ENCODE peak calls at places on chromosomes 2 and 18, in seven cellular contexts. G is dermis blood vessel endothelial cell; O is neuronal stem cell; E is body of pancreas; S is IMR-90; T is psoas muscle; Y is activated T-cell treated with anti-CD3 and anti-CD28 coated beads, Interleukin-2, amount 50 U/mL, for 4 hours. K is an unnamed sample.

GRCh38 chr2:54722641-54723299 is 692 bp upstream of the EML6 start:
- DNase-seq in O (no peak), T (no peak), Y (no peak), S (peak; percentile 70), E (no peak), G (no peak), K (no peak)

GRCh38 chr2:173187911-173188788 is 112.5 kb downstream of the MAP3K20 start:
- DNase-seq in S (peak; percentile 82), O (no peak), E (no peak), T (no peak), Y (no peak), G (no peak), K (peak; percentile 35)

GRCh38 chr2:72837171-72837570 is 11.3 kb upstream of the EXOC6B start:
- DNase-seq in T (no peak), Y (no peak), E (no peak), G (no peak), S (peak; percentile 41), O (no peak), K (no peak)

GRCh38 chr18:37261246-37261927 is 304.2 kb downstream of the CELF4 start:
- DNase-seq in T (no peak), G (no peak), O (no peak), Y (no peak), E (no peak), S (no peak), K (no peak)

GRCh38 chr2:223855426-223855825 is 18.0 kb upstream of the AP1S3 start:
- DNase-seq in O (no peak), T (no peak), Y (no peak), G (no peak), E (no peak), S (peak; percentile 87), K (no peak)

GRCh38 chr18:67509711-67510110 is 6.8 kb downstream of the DSEL start:
- DNase-seq in S (peak; percentile 85), Y (no peak), T (no peak), O (no peak), G (no peak), E (no peak), K (peak; percentile 27)

GRCh38 chr2:32986480-32986879 is 39.7 kb downstream of the LTBP1 start:
- DNase-seq in Y (no peak), T (no peak), E (no peak), G (no peak), O (no peak), S (no peak), K (no peak)

GRCh38 chr2:106572541-106573148 is 85.5 kb downstream of the CD8B2 start:
- DNase-seq in O (no peak), Y (no peak), S (no peak), E (no peak), G (peak; percentile 14), T (no peak), K (peak; percentile 42)

GRCh38 chr18:51006061-51006818 is 23.8 kb upstream of the SMAD4 start:
- DNase-seq in O (no peak), E (no peak), G (no peak), Y (no peak), T (no peak), S (no peak), K (no peak)

GRCh38 chr2:241570961-241571581 is 12.5 kb downstream of the BOK start:
- DNase-seq in Y (no peak), E (no peak), O (no peak), T (peak; percentile 40), S (no peak), G (no peak), K (peak; percentile 31)

GRCh38 chr2:119827866-119828507 is 68.3 kb downstream of the PTPN4 start:
- DNase-seq in O (no peak), Y (no peak), G (peak; percentile 44), S (peak; percentile 47), T (no peak), E (no peak), K (no peak)

GRCh38 chr2:42186378-42186777 is 17.2 kb downstream of the EML4 start:
- DNase-seq in T (no peak), G (no peak), E (no peak), O (no peak), S (no peak), Y (no peak), K (no peak)

GRCh38 chr2:163715199-163715598 is 20.6 kb downstream of the FIGN start:
- DNase-seq in O (no peak), T (no peak), E (no peak), G (no peak), S (no peak), Y (no peak), K (no peak)

GRCh38 chr18:76859474-76860339 is 37.4 kb downstream of the ZNF236 start:
- DNase-seq in Y (no peak), G (no peak), E (no peak), S (no peak), T (no peak), O (no peak), K (no peak)

GRCh38 chr2:95382686-95383634 is 19.5 kb upstream of the FAHD2A start:
- DNase-seq in S (no peak), T (no peak), O (no peak), E (no peak), Y (no peak), G (no peak), K (no peak)

GRCh38 chr2:241813080-241813805 is 4.2 kb downstream of the NEU4 start:
- DNase-seq in G (no peak), O (no peak), Y (no peak), T (peak; percentile 51), E (no peak), S (no peak), K (no peak)

GRCh38 chr2:60925994-60926750 is 44.8 kb downstream of the REL start:
- DNase-seq in Y (no peak), O (no peak), T (no peak), G (no peak), S (peak; percentile 79), E (no peak), K (peak; percentile 34)

GRCh38 chr2:67625671-67626070 is 228.5 kb downstream of the ETAA1 start:
- DNase-seq in S (peak; percentile 69), G (no peak), O (no peak), T (no peak), Y (no peak), E (no peak), K (peak; percentile 59)

GRCh38 chr2:23617167-23617787 is 232.3 kb downstream of the KLHL29 start:
- DNase-seq in Y (no peak), S (peak; percentile 64), G (peak; percentile 72), O (no peak), E (peak; percentile 48), T (peak; percentile 80), K (peak; percentile 55)

GRCh38 chr18:9827856-9828793 is 57.6 kb upstream of the TXNDC2 start:
- DNase-seq in G (peak; percentile 98), Y (no peak), E (peak; percentile 79), T (no peak), S (peak; percentile 100), O (no peak), K (no peak)

GRCh38 chr2:75021672-75022071 is 63.2 kb downstream of the POLE4 start:
- DNase-seq in G (no peak), S (peak; percentile 80), E (no peak), Y (no peak), T (no peak), O (no peak), K (no peak)

GRCh38 chr2:16312771-16313170 is 352.9 kb downstream of the CYRIA start:
- DNase-seq in S (no peak), G (no peak), Y (no peak), O (no peak), E (no peak), T (no peak), K (no peak)

GRCh38 chr18:7741640-7742039 is 174.5 kb downstream of the PTPRM start:
- DNase-seq in G (peak; percentile 70), E (no peak), T (no peak), O (no peak), S (no peak), Y (no peak), K (peak; percentile 42)

GRCh38 chr2:196112408-196113039 is 43.9 kb upstream of the DNAH7 start:
- DNase-seq in S (peak; percentile 81), O (no peak), E (peak; percentile 12), Y (no peak), G (peak; percentile 71), T (no peak), K (no peak)

GRCh38 chr18:24016643-24017042 is 2.1 kb downstream of the TTC39C start:
- DNase-seq in S (no peak), G (peak; percentile 12), T (no peak), Y (no peak), E (no peak), O (no peak), K (peak; percentile 4)

GRCh38 chr2:209138079-209138478 is 285.8 kb upstream of the MAP2 start:
- DNase-seq in G (no peak), Y (no peak), S (no peak), O (no peak), T (no peak), E (no peak), K (no peak)

GRCh38 chr2:11824901-11825592 is 78.6 kb downstream of the LPIN1 start:
- DNase-seq in S (no peak), Y (no peak), T (no peak), O (no peak), G (no peak), E (no peak), K (no peak)

GRCh38 chr2:206858972-206859739 is 80.2 kb upstream of the CPO start:
- DNase-seq in G (no peak), S (no peak), T (no peak), Y (no peak), O (no peak), E (no peak), K (no peak)

GRCh38 chr2:233928594-233929351 is 11.6 kb downstream of the TRPM8 start:
- DNase-seq in O (peak; percentile 38), S (peak; percentile 12), T (no peak), E (no peak), Y (no peak), G (peak; percentile 52), K (peak; percentile 50)

GRCh38 chr18:22503803-22504202 is 86.1 kb upstream of the CTAGE1 start:
- DNase-seq in E (peak; percentile 33), G (no peak), T (peak; percentile 53), Y (no peak), O (no peak), S (peak; percentile 97), K (no peak)

GRCh38 chr18:59629894-59630293 is 67.3 kb downstream of the CCBE1 start:
- DNase-seq in Y (no peak), S (no peak), E (peak; percentile 28), O (no peak), T (peak; percentile 74), G (no peak), K (no peak)

GRCh38 chr2:12824304-12824761 is 107.6 kb downstream of the TRIB2 start:
- DNase-seq in O (no peak), S (peak; percentile 44), Y (no peak), G (peak; percentile 54), E (no peak), T (peak; percentile 52), K (no peak)

GRCh38 chr2:204074434-204074833 is 137.9 kb downstream of the ICOS start:
- DNase-seq in S (no peak), Y (no peak), O (no peak), T (no peak), E (peak; percentile 12), G (no peak), K (no peak)

GRCh38 chr2:62568983-62569837 is 63.2 kb upstream of the TMEM17 start:
- DNase-seq in S (peak; percentile 24), O (no peak), Y (no peak), G (no peak), T (no peak), E (no peak), K (no peak)

GRCh38 chr2:172021955-172022354 is 22.2 kb downstream of the METAP1D start:
- DNase-seq in T (no peak), E (no peak), Y (no peak), G (no peak), O (no peak), S (peak; percentile 37), K (no peak)